ENCODE peak calls at places on chromosomes 4 and X, in nine cellular contexts. B, C, M, N, Y, X, F, E and H are unnamed samples.

GRCh38 chr4:99861120-99861905 is 32.9 kb downstream of the LAMTOR3 start:
- DNase-seq in B (no peak), F (no peak), M (no peak), C (no peak), E (no peak), X (peak; percentile 79), Y (no peak), N (no peak), H (no peak)

GRCh38 chrX:32804034-32804433 is 407.3 kb downstream of the DMD start:
- DNase-seq in N (no peak), Y (no peak), B (no peak), C (no peak), F (no peak), M (no peak), E (no peak), X (no peak), H (no peak)

GRCh38 chr4:180057198-180057821 is 2185.9 kb upstream of the TENM3 start:
- DNase-seq in N (no peak), C (no peak), Y (no peak), X (no peak), B (peak; percentile 39), M (no peak), E (no peak), F (no peak), H (no peak)

GRCh38 chr4:142645478-142646108 is 200.5 kb downstream of the INPP4B start:
- DNase-seq in X (no peak), E (peak; percentile 73), C (no peak), F (no peak), Y (no peak), M (no peak), B (no peak), N (no peak), H (no peak)

GRCh38 chr4:93888768-93889167 is 60.2 kb downstream of the ATOH1 start:
- DNase-seq in F (no peak), X (no peak), E (no peak), C (no peak), Y (no peak), N (no peak), B (no peak), M (no peak), H (no peak)

GRCh38 chr4:110008540-110008939 is 95.9 kb downstream of the EGF start:
- DNase-seq in M (no peak), X (no peak), N (no peak), C (no peak), E (no peak), Y (peak; percentile 10), B (no peak), F (no peak), H (no peak)

GRCh38 chr4:87521757-87522374 is 7.3 kb downstream of the SPARCL1 start:
- DNase-seq in E (no peak), X (peak; percentile 90), C (no peak), M (no peak), F (no peak), Y (no peak), N (no peak), B (no peak), H (no peak)

GRCh38 chr4:45043916-45044315 is 317.6 kb upstream of the GNPDA2 start:
- DNase-seq in Y (no peak), M (no peak), C (no peak), X (no peak), N (no peak), F (no peak), E (no peak), B (no peak), H (no peak)

GRCh38 chrX:139784788-139785187 is 76.8 kb upstream of the MCF2 start:
- DNase-seq in M (no peak), E (no peak), B (no peak), N (no peak), X (no peak), Y (no peak), C (no peak), F (no peak), H (no peak)

GRCh38 chr4:39642885-39643550 is 4.4 kb upstream of the SMIM14 start:
- DNase-seq in B (no peak), C (no peak), X (peak; percentile 16), M (no peak), E (no peak), N (no peak), Y (no peak), F (peak; percentile 66), H (no peak)

GRCh38 chrX:97845451-97845850 is 961.7 kb downstream of the RPA4 start:
- DNase-seq in N (no peak), X (no peak), M (peak; percentile 55), B (no peak), E (no peak), C (no peak), F (no peak), Y (no peak), H (no peak)

GRCh38 chrX:97846228-97846627 is 962.5 kb downstream of the RPA4 start:
- DNase-seq in X (no peak), B (no peak), N (no peak), M (no peak), C (no peak), E (no peak), Y (no peak), F (no peak), H (no peak)

GRCh38 chrX:97847885-97848679 is 964.4 kb downstream of the RPA4 start:
- DNase-seq in Y (no peak), M (no peak), C (no peak), F (no peak), E (no peak), N (no peak), X (no peak), B (no peak), H (no peak)

GRCh38 chrX:97844943-97845342 is 961.2 kb downstream of the RPA4 start:
- DNase-seq in E (no peak), C (no peak), F (no peak), M (peak; percentile 61), Y (no peak), N (no peak), X (no peak), B (no peak), H (no peak)

DNA sequence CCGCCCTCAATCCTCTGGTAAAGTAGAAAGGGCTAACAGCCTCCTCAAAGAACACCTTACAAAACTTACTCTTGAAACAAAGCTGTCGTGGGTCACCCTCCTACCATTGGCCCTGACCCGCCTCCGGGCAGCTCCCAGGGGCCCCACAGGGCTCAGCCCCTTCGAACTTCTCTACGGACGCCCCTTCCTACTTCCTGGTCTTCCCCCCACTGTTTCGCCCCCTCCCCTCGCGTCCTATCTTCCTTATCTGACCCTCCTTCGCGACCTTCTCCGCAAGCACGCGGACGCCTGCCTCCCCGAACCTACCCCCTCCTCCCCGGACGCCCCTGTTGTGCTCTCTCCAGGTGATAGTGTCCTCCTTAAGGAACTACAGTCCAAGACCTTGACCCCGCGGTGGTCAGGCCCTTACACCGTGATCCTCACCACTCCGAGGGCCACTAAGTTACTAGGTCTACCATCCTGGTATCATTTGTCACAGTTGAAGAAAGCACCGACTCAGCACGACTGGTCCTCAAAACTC is 963.1 kb downstream of the RPA4 start:
- DNase-seq in Y (no peak), M (no peak), C (no peak), N (no peak), B (no peak), X (no peak), F (no peak), E (no peak), H (no peak)
- H3K9me3 ChIP-seq in Y (no peaks in the 10 kb centered on the region), M (no peaks in the 10 kb centered on the region), C (no peaks in the 10 kb centered on the region), N (no peaks in the 10 kb centered on the region), B (no peaks in the 10 kb centered on the region), X (peaks cover 38% of the 10 kb centered on the region), F (peaks cover 19% of the 10 kb centered on the region), E (no peaks in the 10 kb centered on the region), H (peaks cover 48% of the 10 kb centered on the region)

DNA sequence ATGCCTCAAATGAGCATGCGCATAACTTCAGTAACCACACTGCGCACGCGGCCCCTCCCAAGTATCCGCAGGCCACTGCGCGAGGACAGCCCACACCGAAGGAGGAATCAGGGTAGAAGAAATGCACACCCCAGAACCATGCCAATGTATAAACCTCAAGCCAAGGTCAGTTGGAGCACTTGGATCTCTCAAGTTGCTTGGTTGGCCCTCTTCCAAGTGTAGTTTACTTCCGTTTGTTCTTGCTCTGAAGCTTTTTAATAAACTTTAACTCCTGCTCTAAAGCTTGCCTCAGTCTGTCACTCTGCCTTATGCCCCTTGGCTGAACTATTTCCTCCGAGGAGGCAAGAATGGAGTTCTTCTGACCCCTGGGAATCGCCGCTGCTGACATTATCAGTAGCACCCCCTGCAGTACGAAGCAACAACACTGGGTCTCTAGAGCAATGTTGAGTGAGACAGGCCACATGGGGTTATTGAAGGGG is 22.0 kb upstream of the SPINK2 start:
- DNase-seq in F (no peak), Y (no peak), X (no peak), N (no peak), B (no peak), E (no peak), M (no peak), C (no peak), H (no peak)
- TF ChIP-seq CTCF in F (no peak), Y (no peak), X (peak; percentile 10), N (no peak), B (no peak), E (no peak), M (no peak), C (no peak), H (peak; percentile 5)

DNA sequence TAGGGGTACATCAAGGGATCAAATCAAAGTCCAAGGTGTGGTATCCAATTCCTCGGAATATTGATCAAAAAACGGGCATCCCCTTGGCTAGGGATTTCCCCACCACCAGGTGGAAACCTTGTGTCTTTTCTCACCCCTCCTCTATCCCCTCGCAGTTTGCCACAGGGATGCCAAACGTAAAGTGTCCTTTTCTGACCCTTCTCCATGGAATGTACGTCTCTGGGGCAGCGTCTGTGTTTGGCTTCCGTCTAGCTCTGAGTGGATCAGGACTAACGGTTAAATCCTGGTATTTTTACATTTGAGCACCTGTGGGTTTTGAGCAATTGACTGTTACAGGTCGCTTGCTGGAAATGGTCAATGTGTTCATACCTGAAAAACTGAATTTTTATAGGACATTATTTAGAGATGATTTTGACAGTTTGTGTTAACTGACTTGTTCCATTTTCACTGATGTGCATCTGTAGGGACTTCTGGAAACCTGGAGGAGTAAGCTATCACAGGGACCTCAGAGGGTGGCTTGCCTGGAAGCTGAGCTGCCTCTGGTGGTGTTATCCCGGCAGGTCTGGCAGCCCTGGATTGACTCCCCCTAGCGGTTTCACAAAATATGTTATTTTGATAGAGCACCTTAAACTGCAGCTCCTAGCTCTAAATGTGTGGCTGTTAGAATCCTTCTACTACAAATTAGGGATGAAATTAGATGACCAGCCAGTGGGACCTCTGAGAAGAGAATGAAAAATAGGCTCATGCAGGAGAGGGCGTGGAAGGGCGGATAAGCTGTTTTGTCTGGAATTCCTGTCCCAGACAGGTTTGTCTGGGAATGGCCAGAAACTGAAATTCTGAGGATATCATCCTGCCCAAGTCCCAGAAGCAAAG is 8.8 kb upstream of the MGST2 start:
- DNase-seq in F (peak; percentile 76), Y (peak; percentile 61), B (peak; percentile 88), E (peak; percentile 68), N (no peak), C (peak; percentile 30), X (peak; percentile 73), M (peak; percentile 80), H (peak; percentile 51)
- H3K27ac ChIP-seq in F (peak overlapping the region; percentile 81), Y (no peak overlapping the region), B (no peak overlapping the region), E (no peak overlapping the region), N (no peak overlapping the region), C (no peak overlapping the region), X (peak overlapping the region; percentile 75), M (no peak overlapping the region), H (no peak overlapping the region)

DNA sequence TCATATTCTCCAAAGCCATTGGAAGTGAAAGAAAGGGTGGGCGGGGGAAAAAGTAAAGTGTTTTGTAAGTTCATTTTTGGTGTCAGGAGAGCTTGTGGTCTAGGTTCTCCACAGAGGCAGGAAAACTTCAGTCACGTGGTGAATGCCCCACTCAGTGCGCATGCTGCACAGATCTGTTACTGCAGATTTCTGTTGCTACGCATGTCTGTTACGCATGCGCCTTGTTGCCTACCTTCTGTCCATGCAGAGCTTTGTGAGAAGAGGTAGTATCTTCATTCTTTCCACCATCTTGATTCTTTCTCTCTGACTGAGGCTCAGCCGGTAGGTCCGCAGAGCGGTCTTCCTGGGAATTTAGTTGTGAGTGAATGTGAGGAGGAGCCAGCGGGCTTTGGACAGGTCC is 15.1 kb upstream of the PAGE3 start:
- DNase-seq in M (no peak), C (no peak), X (no peak), E (no peak), Y (no peak), B (no peak), N (no peak), F (no peak), H (no peak)
- H3K9me3 ChIP-seq in M (no peaks in the 10 kb centered on the region), C (no peaks in the 10 kb centered on the region), X (no peaks in the 10 kb centered on the region), E (no peaks in the 10 kb centered on the region), Y (no peaks in the 10 kb centered on the region), B (peaks cover 7% of the 10 kb centered on the region), N (no peaks in the 10 kb centered on the region), F (no peaks in the 10 kb centered on the region), H (peaks cover 5% of the 10 kb centered on the region)